ENCODE peak calls at places on chromosome 18, in five cellular contexts. E is WTC11; M is thoracic aorta; Z is CD4-positive, alpha-beta T cell; F is fibroblast of mammary gland. O is an unnamed sample.

GRCh38 chr18:49041677-49042570 is 91.2 kb upstream of the SMAD7 start:
- DNase-seq in E (peak), M (no peak), F (peak), Z (peak), O (no peak)

GRCh38 chr18:75538727-75539126 is 111.2 kb upstream of the SMIM21 start:
- DNase-seq in E (no peak), M (no peak), Z (no peak), F (peak), O (no peak)

GRCh38 chr18:59927246-59927825 is 27.5 kb downstream of the PMAIP1 start:
- DNase-seq in E (no peak), Z (no peak), M (no peak), F (peak), O (no peak)

GRCh38 chr18:58247363-58247834 is 203.4 kb downstream of the NEDD4L start:
- DNase-seq in F (no peak), E (peak), M (no peak), Z (no peak), O (no peak)

GRCh38 chr18:708096-708495 is 4.3 kb downstream of the ENOSF1 start:
- DNase-seq in Z (no peak), E (no peak), F (no peak), M (no peak), O (no peak)

GRCh38 chr18:11669271-11669947 is 19.7 kb upstream of the GNAL start:
- DNase-seq in E (no peak), F (no peak), M (no peak), Z (no peak), O (no peak)

GRCh38 chr18:77133920-77134496 is 1.4 kb upstream of the MBP start:
- DNase-seq in M (no peak), Z (no peak), F (no peak), E (no peak), O (no peak)

GRCh38 chr18:26868968-26869586 is 3.6 kb upstream of the AQP4 start:
- DNase-seq in M (no peak), Z (no peak), E (no peak), F (no peak), O (no peak)

GRCh38 chr18:64017870-64018269 is 48.0 kb downstream of the SERPINB8 start:
- DNase-seq in Z (no peak), M (no peak), F (peak), E (no peak), O (no peak)